ENCODE peak calls at places on chromosomes 11 and 22, in seven cellular contexts. Z is upper lobe of left lung, T is tibial nerve, K is adrenal gland, G is stomach, Q is prostate gland, F is ovary. B is an unnamed sample.

GRCh38 chr22:24153353-24153752 is 27.9 kb upstream of the SUSD2 start:
- DNase-seq in Z (no peak), T (no peak), K (no peak), G (no peak), Q (no peak), F (no peak), B (no peak)

GRCh38 chr11:34468209-34468841 is 29.6 kb downstream of the CAT start:
- DNase-seq in Z (no peak), T (no peak), K (peak; percentile 61), G (peak; percentile 33), Q (peak; percentile 13), F (no peak), B (no peak)

GRCh38 chr11:36455658-36456111 is 54.4 kb downstream of the TRAF6 start:
- DNase-seq in Z (peak; percentile 73), T (peak; percentile 52), K (peak; percentile 69), G (peak; percentile 36), Q (no peak), F (peak; percentile 78), B (peak; percentile 69)

GRCh38 chr22:24006207-24006913 is 1.1 kb upstream of the GSTT4 start:
- DNase-seq in Z (peak; percentile 76), T (no peak), K (no peak), G (no peak), Q (no peak), F (no peak), B (no peak)

GRCh38 chr11:371051-371450 is 1.8 kb downstream of the B4GALNT4 start:
- DNase-seq in Z (no peak), T (no peak), K (no peak), G (no peak), Q (no peak), F (no peak), B (no peak)

GRCh38 chr11:23539556-23539955 is 679.3 kb upstream of the CCDC179 start:
- DNase-seq in Z (no peak), T (no peak), K (no peak), G (no peak), Q (no peak), F (no peak), B (no peak)

GRCh38 chr11:17351510-17352176 is at the start of gene NCR3LG1:
- DNase-seq in Z (peak; percentile 93), T (peak; percentile 31), K (peak; percentile 65), G (peak; percentile 68), Q (peak; percentile 23), F (peak; percentile 69), B (peak; percentile 69)

GRCh38 chr11:56817661-56818060 is 69.2 kb upstream of the OR9G4 start:
- DNase-seq in Z (no peak), T (no peak), K (no peak), G (no peak), Q (no peak), F (no peak), B (no peak)

GRCh38 chr22:24094966-24095365 is 83.9 kb downstream of the CABIN1 start:
- DNase-seq in Z (no peak), T (no peak), K (no peak), G (no peak), Q (no peak), F (no peak), B (no peak)

GRCh38 chr11:17936790-17937189 is 76.1 kb downstream of the SERGEF start:
- DNase-seq in Z (no peak), T (no peak), K (no peak), G (no peak), Q (no peak), F (no peak), B (no peak)

GRCh38 chr11:15603208-15603607 is 488.5 kb downstream of the INSC start:
- DNase-seq in Z (peak; percentile 22), T (peak; percentile 39), K (no peak), G (no peak), Q (no peak), F (peak; percentile 66), B (peak; percentile 80)

GRCh38 chr11:61587541-61587941 is 6.7 kb upstream of the SYT7 start:
- DNase-seq in Z (peak; percentile 91), T (no peak), K (no peak), G (peak; percentile 51), Q (peak; percentile 58), F (peak; percentile 38), B (peak; percentile 70)

GRCh38 chr11:662689-663274 is 25.7 kb downstream of the DRD4 start:
- DNase-seq in Z (no peak), T (peak; percentile 70), K (peak; percentile 81), G (peak; percentile 74), Q (no peak), F (peak; percentile 68), B (peak; percentile 67)

GRCh38 chr11:112579282-112579681 is 318.6 kb upstream of the PLET1 start:
- DNase-seq in Z (no peak), T (no peak), K (peak; percentile 41), G (no peak), Q (no peak), F (no peak), B (no peak)

GRCh38 chr11:11998091-11998781 is 10.2 kb downstream of the DKK3 start:
- DNase-seq in Z (no peak), T (no peak), K (peak; percentile 56), G (no peak), Q (no peak), F (no peak), B (no peak)

GRCh38 chr11:12019867-12020416 is 11.5 kb upstream of the DKK3 start:
- DNase-seq in Z (no peak), T (no peak), K (no peak), G (no peak), Q (no peak), F (no peak), B (no peak)

GRCh38 chr11:79413258-79413657 is 27.6 kb downstream of the TENM4 start:
- DNase-seq in Z (no peak), T (peak; percentile 88), K (peak; percentile 90), G (peak; percentile 42), Q (no peak), F (peak; percentile 91), B (peak; percentile 87)

GRCh38 chr11:57356179-57356757 is 18.1 kb downstream of the P2RX3 start:
- DNase-seq in Z (no peak), T (no peak), K (no peak), G (no peak), Q (no peak), F (no peak), B (no peak)

GRCh38 chr11:134206185-134206584 is 17.6 kb downstream of the NCAPD3 start:
- DNase-seq in Z (no peak), T (no peak), K (no peak), G (no peak), Q (no peak), F (no peak), B (no peak)

GRCh38 chr22:24102366-24103200 is 78.7 kb upstream of the SUSD2 start:
- DNase-seq in Z (no peak), T (no peak), K (no peak), G (no peak), Q (no peak), F (no peak), B (peak; percentile 8)

GRCh38 chr11:122617297-122617696 is 38.2 kb upstream of the UBASH3B start:
- DNase-seq in Z (no peak), T (no peak), K (no peak), G (no peak), Q (no peak), F (no peak), B (no peak)

GRCh38 chr11:58006940-58007339 is 16.7 kb upstream of the OR9Q1 start:
- DNase-seq in Z (no peak), T (no peak), K (no peak), G (no peak), Q (no peak), F (no peak), B (no peak)

GRCh38 chr11:19906126-19906525 is 193.5 kb downstream of the NAV2 start:
- DNase-seq in Z (no peak), T (no peak), K (no peak), G (no peak), Q (no peak), F (no peak), B (no peak)

GRCh38 chr11:73760680-73761402 is at the start of gene RAB6A:
- DNase-seq in Z (peak; percentile 99), T (peak; percentile 99), K (peak; percentile 100), G (peak; percentile 100), Q (peak; percentile 100), F (peak; percentile 100), B (peak; percentile 100)
- TF ChIP-seq POLR2A in Z (peak; percentile 96), T (peak; percentile 96), K (peak; percentile 98), G (no peak), Q (peak; percentile 85), F (peak; percentile 82), B (peak; percentile 93)

DNA sequence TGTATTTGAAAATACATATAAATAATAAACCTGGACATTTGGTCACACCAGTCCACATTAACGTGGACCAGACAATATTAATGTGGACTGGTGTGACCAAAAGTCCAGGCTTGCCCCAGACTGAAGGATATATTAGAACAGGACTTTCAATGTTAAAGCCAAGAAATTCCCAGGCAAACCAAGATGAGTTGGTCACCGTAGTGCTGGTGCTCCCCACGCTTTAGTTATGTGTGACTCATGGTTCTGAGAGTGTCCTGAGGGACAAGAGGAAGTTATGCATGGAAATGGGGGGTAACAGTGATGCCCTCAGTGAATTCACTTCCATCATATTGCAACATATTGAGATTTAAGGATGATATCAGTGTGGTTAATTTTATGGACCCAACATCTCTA is 31.4 kb downstream of the POU2AF1 start:
- DNase-seq in Z (no peak), T (no peak), K (no peak), G (no peak), Q (no peak), F (no peak), B (no peak)
- TF ChIP-seq CTCF in Z (no peak), T (no peak), K (no peak), G (no peak), Q (no peak), F (no peak), B (no peak)

DNA sequence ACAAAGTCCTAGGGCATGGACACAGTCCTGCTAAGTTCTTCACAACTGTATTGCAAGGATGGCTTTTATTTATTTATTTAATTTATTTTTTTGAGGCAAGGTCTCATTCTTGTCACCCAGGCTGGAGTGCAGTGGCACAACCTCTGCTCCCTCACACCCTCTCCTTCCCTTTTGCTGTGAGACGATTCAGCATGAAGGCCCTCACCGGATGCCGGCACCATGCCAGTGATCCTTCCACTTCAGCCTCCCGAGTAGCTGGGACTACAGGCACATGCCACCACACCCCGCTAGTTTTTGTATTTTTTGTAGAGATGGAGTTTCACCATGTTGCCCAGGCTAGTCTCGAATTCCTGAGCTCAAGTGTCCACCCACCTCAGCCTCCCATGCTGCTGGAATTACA is 17.8 kb downstream of the EED start:
- DNase-seq in Z (no peak), T (no peak), K (no peak), G (no peak), Q (no peak), F (no peak), B (no peak)
- H3K36me3 ChIP-seq in Z (peaks cover 54% of the 10 kb centered on the region), T (no peaks in the 10 kb centered on the region), K (no peaks in the 10 kb centered on the region), G (peaks cover 63% of the 10 kb centered on the region), Q (no peaks in the 10 kb centered on the region), F (no peaks in the 10 kb centered on the region), B (no peaks in the 10 kb centered on the region)

GRCh38 chr22:19419086-19419463 is 12.5 kb downstream of the HIRA start:
- DNase-seq in Z (no peak), T (no peak), K (peak; percentile 34), G (no peak), Q (no peak), F (no peak), B (no peak)

GRCh38 chr22:19422440-19423301 is 8.9 kb downstream of the HIRA start:
- DNase-seq in Z (no peak), T (no peak), K (no peak), G (no peak), Q (no peak), F (no peak), B (no peak)

GRCh38 chr22:19420321-19420720 is 11.2 kb downstream of the HIRA start:
- DNase-seq in Z (no peak), T (no peak), K (no peak), G (no peak), Q (no peak), F (no peak), B (no peak)

GRCh38 chr22:19423906-19424500 is 7.5 kb downstream of the HIRA start:
- DNase-seq in Z (no peak), T (no peak), K (no peak), G (no peak), Q (no peak), F (no peak), B (no peak)

GRCh38 chr22:19419464-19420178 is 11.9 kb downstream of the HIRA start:
- DNase-seq in Z (no peak), T (no peak), K (no peak), G (no peak), Q (no peak), F (no peak), B (no peak)
- TF ChIP-seq POLR2A in Z (no peak), T (no peak), K (no peak), G (no peak), Q (no peak), F (no peak), B (no peak)